ENCODE peak calls at places on chromosomes 4 and X, in seven cellular contexts. C, K, F, R, E, Q and G are unnamed samples.

GRCh38 chrX:85503258-85504158 is 124.0 kb upstream of the POF1B start:
- DNase-seq in C (no peak), Q (no peak), K (no peak), E (no peak), F (no peak), R (no peak), G (no peak)

GRCh38 chr4:3030551-3031356 is 43.6 kb downstream of the HTT-AS start:
- DNase-seq in E (no peak), C (peak; percentile 36), Q (no peak), K (no peak), F (no peak), R (no peak), G (no peak)

GRCh38 chr4:53015681-53016080 is 153.6 kb downstream of the RASL11B start:
- DNase-seq in K (peak; percentile 66), E (no peak), Q (peak; percentile 48), F (peak; percentile 55), C (no peak), R (peak; percentile 66), G (peak; percentile 48)

GRCh38 chrX:34132028-34132427 is at the start of gene FAM47A:
- DNase-seq in R (no peak), K (no peak), Q (no peak), E (no peak), C (no peak), F (no peak), G (no peak)

GRCh38 chrX:130704053-130705038 is 198.7 kb downstream of the ENOX2 start:
- DNase-seq in E (no peak), C (no peak), F (peak; percentile 47), K (no peak), R (no peak), Q (no peak), G (no peak)

GRCh38 chrX:16386126-16386525 is 218.8 kb downstream of the MAGEB17 start:
- DNase-seq in C (no peak), R (no peak), F (peak; percentile 15), Q (no peak), E (no peak), K (no peak), G (no peak)

GRCh38 chrX:17590892-17591740 is 146.2 kb upstream of the SCML1 start:
- DNase-seq in R (peak; percentile 65), E (peak; percentile 44), K (peak; percentile 53), Q (peak; percentile 15), F (peak; percentile 75), C (peak; percentile 67), G (peak; percentile 49)

GRCh38 chr4:108738307-108738706 is 24.5 kb downstream of the ETNPPL start:
- DNase-seq in Q (no peak), K (no peak), R (no peak), E (no peak), F (peak; percentile 48), C (no peak), G (no peak)

GRCh38 chr4:71231073-71231752 is 107.6 kb upstream of the SLC4A4 start:
- DNase-seq in C (peak; percentile 95), K (peak; percentile 97), F (peak; percentile 66), E (peak; percentile 88), Q (no peak), R (peak; percentile 17), G (no peak)

GRCh38 chrX:119726900-119727555 is 31.4 kb upstream of the SOWAHD start:
- DNase-seq in E (no peak), Q (no peak), R (no peak), F (peak; percentile 16), C (no peak), K (no peak), G (no peak)

GRCh38 chrX:9356846-9357245 is 108.0 kb upstream of the TBL1X start:
- DNase-seq in E (no peak), R (no peak), C (no peak), F (no peak), Q (no peak), K (no peak), G (no peak)

GRCh38 chrX:75746891-75747639 is 38.0 kb downstream of the MAGEE2 start:
- DNase-seq in F (peak; percentile 17), K (peak; percentile 3), Q (no peak), R (peak; percentile 66), E (peak; percentile 43), C (peak; percentile 60), G (peak; percentile 3)

GRCh38 chrX:129755779-129756650 is 17.2 kb downstream of the XPNPEP2 start:
- DNase-seq in R (peak; percentile 36), E (no peak), F (no peak), C (no peak), Q (no peak), K (no peak), G (no peak)

GRCh38 chrX:48531359-48531954 is 8.1 kb upstream of the TBC1D25 start:
- DNase-seq in K (peak; percentile 71), R (no peak), C (no peak), F (peak; percentile 85), Q (no peak), E (no peak), G (peak; percentile 57)

GRCh38 chr4:20684852-20685763 is 15.2 kb upstream of the PACRGL start:
- DNase-seq in K (no peak), R (peak; percentile 35), Q (no peak), C (no peak), E (no peak), F (no peak), G (peak; percentile 1)

GRCh38 chr4:101950258-101950979 is 159.9 kb downstream of the BANK1 start:
- DNase-seq in K (no peak), F (no peak), C (no peak), R (no peak), E (no peak), Q (no peak), G (no peak)

GRCh38 chrX:130769835-130770234 is 133.2 kb downstream of the ENOX2 start:
- DNase-seq in K (no peak), C (no peak), R (no peak), Q (no peak), F (no peak), E (no peak), G (no peak)

GRCh38 chrX:6990552-6991193 is 156.8 kb upstream of the STS start:
- DNase-seq in C (no peak), E (no peak), F (no peak), R (no peak), K (no peak), Q (no peak), G (no peak)

GRCh38 chr4:178068136-178068535 is 625.9 kb upstream of the AGA start:
- DNase-seq in R (no peak), K (no peak), Q (no peak), C (no peak), F (no peak), E (no peak), G (no peak)

GRCh38 chr4:6268650-6269399 is 825 bp upstream of the WFS1 start:
- DNase-seq in R (no peak), K (no peak), Q (no peak), F (no peak), C (peak; percentile 42), E (no peak), G (no peak)

GRCh38 chrX:151458824-151459223 is 61.8 kb downstream of the VMA21 start:
- DNase-seq in Q (no peak), K (no peak), R (no peak), F (peak; percentile 78), E (no peak), C (no peak), G (no peak)

GRCh38 chr4:37803348-37803973 is 23.0 kb upstream of the PGM2 start:
- DNase-seq in E (no peak), Q (no peak), K (no peak), C (no peak), F (peak; percentile 50), R (peak; percentile 27), G (peak; percentile 18)

DNA sequence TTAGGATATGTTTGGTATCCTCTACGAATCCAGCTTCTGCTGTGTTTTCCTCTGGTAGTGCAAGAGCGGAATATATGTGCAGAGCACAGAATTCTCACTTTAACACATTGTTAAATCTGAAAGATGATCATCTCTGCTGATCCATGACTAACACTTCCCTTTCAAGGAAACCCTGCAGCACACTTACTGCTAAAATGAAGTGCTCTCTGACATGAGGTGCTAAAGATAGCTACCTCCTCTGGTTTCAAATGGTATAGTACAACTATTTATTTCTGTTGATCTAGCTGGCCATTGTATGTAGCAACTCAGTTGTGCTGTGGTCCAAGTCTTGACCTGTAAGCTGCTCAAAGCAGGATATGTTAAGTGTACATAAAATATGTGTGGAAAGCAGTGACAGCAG is 162.4 kb upstream of the FMR1 start:
- DNase-seq in C (no peak), Q (no peak), K (no peak), F (no peak), E (no peak), R (no peak), G (no peak)
- H3K9me3 ChIP-seq in C (no peaks in the 10 kb centered on the region), Q (no peaks in the 10 kb centered on the region), K (no peaks in the 10 kb centered on the region), F (no peaks in the 10 kb centered on the region), E (no peaks in the 10 kb centered on the region), R (peaks cover 10% of the 10 kb centered on the region), G (no peaks in the 10 kb centered on the region)

DNA sequence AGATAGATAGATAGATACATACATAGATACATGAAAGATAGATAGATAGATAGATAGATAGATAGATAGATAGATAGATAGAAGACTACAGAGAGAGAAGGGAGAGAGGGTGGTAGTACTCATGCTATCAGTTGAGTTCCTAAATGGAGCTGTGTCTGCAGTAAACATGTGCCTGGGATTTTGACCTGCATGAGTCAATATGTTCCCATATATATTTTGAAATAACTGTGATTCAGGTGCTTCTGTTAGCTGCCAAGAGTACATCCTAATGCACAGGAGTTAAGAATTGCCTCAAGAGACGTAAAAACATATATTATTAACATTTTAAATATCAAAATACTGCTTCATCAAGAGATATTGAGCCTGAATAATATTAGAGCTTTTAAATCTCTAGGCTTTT is 379.4 kb downstream of the GRXCR1 start:
- DNase-seq in C (no peak), F (no peak), E (no peak), K (no peak), Q (no peak), R (no peak), G (no peak)
- H3K4me3 ChIP-seq in C (no peak overlapping the region), F (no peak overlapping the region), E (no peak overlapping the region), K (no peak overlapping the region), Q (no peak overlapping the region), R (no peak overlapping the region), G (no peak overlapping the region)

GRCh38 chrX:63453571-63453970 is 102.4 kb upstream of the SPIN4 start:
- DNase-seq in F (no peak), R (no peak), K (no peak), E (no peak), C (no peak), Q (no peak), G (no peak)
- H3K9me3 ChIP-seq in F (no peaks in the 10 kb centered on the region), R (peaks cover 3% of the 10 kb centered on the region), K (no peaks in the 10 kb centered on the region), E (no peaks in the 10 kb centered on the region), C (peaks cover 4% of the 10 kb centered on the region), Q (peaks cover 8% of the 10 kb centered on the region), G (no peaks in the 10 kb centered on the region)

GRCh38 chrX:105822138-105823091 is at the start of gene NRK:
- DNase-seq in R (peak; percentile 33), K (no peak), C (peak; percentile 60), F (peak; percentile 35), E (peak; percentile 34), Q (no peak), G (no peak)
- H3K4me3 ChIP-seq in R (peak within 1 kb of the TSS; percentile 39), K (no peak within 1 kb of the TSS), C (peak within 1 kb of the TSS; percentile 67), F (no peak within 1 kb of the TSS), E (peak within 1 kb of the TSS; percentile 51), Q (peak within 1 kb of the TSS; percentile 65), G (no peak within 1 kb of the TSS)

GRCh38 chr4:73487233-73487632 is 5.7 kb downstream of the AFM start:
- DNase-seq in F (no peak), K (no peak), R (no peak), Q (no peak), E (no peak), C (no peak), G (no peak)
- H3K9me3 ChIP-seq in F (no peaks in the 10 kb centered on the region), K (no peaks in the 10 kb centered on the region), R (no peaks in the 10 kb centered on the region), Q (no peaks in the 10 kb centered on the region), E (no peaks in the 10 kb centered on the region), C (no peaks in the 10 kb centered on the region), G (no peaks in the 10 kb centered on the region)